ENCODE peak calls at places on chromosomes 13 and 19, in four cellular contexts. L is IMR-90, K is H9, U is H1. G is an unnamed sample.

GRCh38 chr19:5293607-5294089 is 47.0 kb downstream of the PTPRS start:
- DNase-seq in K (peak), L (peak), U (peak), G (peak)

GRCh38 chr19:18202759-18203407 is 959 bp downstream of the RAB3A start:
- DNase-seq in K (peak), L (no peak), U (peak), G (no peak)

GRCh38 chr13:35225582-35225981 is 250.9 kb downstream of the MAB21L1 start:
- DNase-seq in U (no peak), K (no peak), L (no peak), G (peak)

GRCh38 chr19:38070573-38070972 is 153.4 kb downstream of the DPF1 start:
- DNase-seq in U (no peak), L (peak), K (no peak), G (no peak)

GRCh38 chr19:52226652-52227051 is 36.8 kb downstream of the PPP2R1A start:
- DNase-seq in K (no peak), U (no peak), L (no peak), G (no peak)

GRCh38 chr19:17505218-17505617 is 6.2 kb upstream of the PGLS start:
- DNase-seq in K (no peak), L (no peak), U (no peak), G (no peak)

GRCh38 chr13:33976965-33977364 is 159.0 kb downstream of the RFC3 start:
- DNase-seq in L (no peak), K (no peak), U (no peak), G (no peak)

GRCh38 chr13:28658539-28658795 is 463 bp upstream of the POMP start:
- DNase-seq in U (no peak), K (no peak), L (no peak), G (peak)

GRCh38 chr19:39802958-39803357 is 24.3 kb downstream of the LEUTX start:
- DNase-seq in U (no peak), L (no peak), K (no peak), G (peak)

GRCh38 chr19:38543807-38544568 is 73.8 kb downstream of the MAP4K1 start:
- DNase-seq in U (no peak), L (peak), K (peak), G (peak)

GRCh38 chr13:106533101-106533939 is 2.1 kb downstream of the EFNB2 start:
- DNase-seq in U (peak), K (peak), L (peak), G (peak)

GRCh38 chr19:23974941-23975340 is 60.3 kb downstream of the ZNF726 start:
- DNase-seq in U (no peak), K (no peak), L (no peak), G (no peak)

GRCh38 chr13:43698743-43699142 is 88.0 kb downstream of the ENOX1 start:
- DNase-seq in U (no peak), L (peak), K (no peak), G (no peak)

GRCh38 chr13:110382229-110382628 is 75.1 kb downstream of the COL4A2 start:
- DNase-seq in L (peak), U (no peak), K (no peak), G (no peak)

GRCh38 chr13:85260896-85261295 is 538.3 kb downstream of the SLITRK6 start:
- DNase-seq in L (no peak), U (no peak), K (no peak), G (peak)

GRCh38 chr13:20609145-20609544 is 42.2 kb downstream of the IFT88 start:
- DNase-seq in K (no peak), L (peak), U (no peak), G (no peak)

GRCh38 chr19:30222428-30222873 is 149.7 kb upstream of the ZNF536 start:
- DNase-seq in K (peak), U (peak), L (no peak), G (peak)

GRCh38 chr19:48608798-48609263 is 2.3 kb downstream of the SPACA4 start:
- DNase-seq in K (peak), L (no peak), U (peak), G (peak)

GRCh38 chr19:45186509-45187334 is 8.1 kb downstream of the BLOC1S3 start:
- DNase-seq in L (peak), U (no peak), K (no peak), G (no peak)

GRCh38 chr19:48646192-48646911 is 365 bp upstream of the CA11 start:
- DNase-seq in U (peak), K (peak), L (peak), G (peak)

GRCh38 chr19:22831211-22831610 is 880 bp upstream of the ZNF723 start:
- DNase-seq in K (no peak), L (no peak), U (no peak), G (no peak)

GRCh38 chr13:30404207-30404606 is 18.1 kb upstream of the UBE2L5 start:
- DNase-seq in U (no peak), K (no peak), L (no peak), G (no peak)

GRCh38 chr13:48221301-48222190 is 11.5 kb upstream of the ITM2B start:
- DNase-seq in K (no peak), L (no peak), U (no peak), G (no peak)

GRCh38 chr13:26784704-26785639 is 24.4 kb upstream of the GPR12 start:
- DNase-seq in L (no peak), U (peak), K (peak), G (peak)

GRCh38 chr13:42364613-42365000 is 92.7 kb downstream of the AKAP11 start:
- DNase-seq in K (no peak), L (no peak), U (no peak), G (peak)

GRCh38 chr13:42816538-42816937 is 35.2 kb downstream of the FAM216B start:
- DNase-seq in U (no peak), K (no peak), L (no peak), G (no peak)

GRCh38 chr19:39540333-39540673 is 342 bp upstream of the EID2 start:
- DNase-seq in L (no peak), U (no peak), K (no peak), G (no peak)

GRCh38 chr19:18650468-18651001 is 13.7 kb downstream of the KLHL26 start:
- DNase-seq in U (no peak), K (no peak), L (peak), G (no peak)

GRCh38 chr19:3509566-3509989 is 3.5 kb downstream of the FZR1 start:
- DNase-seq in L (peak), K (no peak), U (no peak), G (no peak)

GRCh38 chr13:86426437-86426836 is 627.2 kb upstream of the SLITRK6 start:
- DNase-seq in U (no peak), K (no peak), L (no peak), G (no peak)

GRCh38 chr13:104984296-104984818 is 1551.1 kb downstream of the EFNB2 start:
- DNase-seq in L (peak), K (no peak), U (no peak), G (no peak)

GRCh38 chr19:55070755-55071502 is 4.7 kb upstream of the EPS8L1 start:
- DNase-seq in U (no peak), L (peak), K (no peak), G (no peak)

GRCh38 chr19:44603201-44603945 is 10.0 kb upstream of the IGSF23 start:
- DNase-seq in K (no peak), U (no peak), L (peak), G (no peak)

GRCh38 chr13:78137404-78138142 is 218.9 kb upstream of the EDNRB start:
- DNase-seq in U (peak), L (peak), K (peak), G (peak)

GRCh38 chr19:52664461-52664860 is 26.3 kb upstream of the ZNF83 start:
- DNase-seq in K (peak), L (no peak), U (no peak), G (no peak)

GRCh38 chr19:30006206-30006605 is 64.2 kb downstream of the URI1 start:
- DNase-seq in L (no peak), U (no peak), K (no peak), G (no peak)

GRCh38 chr19:15779756-15780476 is 7.5 kb upstream of the OR10H5 start:
- DNase-seq in U (no peak), K (no peak), L (no peak), G (no peak)

GRCh38 chr19:48591021-48591420 is 15.5 kb upstream of the SPACA4 start:
- DNase-seq in U (no peak), K (no peak), L (no peak), G (peak)

GRCh38 chr13:19055611-19056010 is 126.0 kb downstream of the TUBA3C start:
- DNase-seq in L (no peak), U (no peak), K (no peak), G (no peak)
- H3K56ac ChIP-seq in L (no peak), U (no peak), K (no peak), G (no peak)

GRCh38 chr13:23344923-23345322 is 88.6 kb downstream of the SACS start:
- DNase-seq in U (no peak), K (no peak), L (no peak), G (no peak)

GRCh38 chr13:23339225-23339624 is 94.3 kb downstream of the SACS start:
- DNase-seq in K (no peak), U (no peak), L (no peak), G (no peak)
- H2AK5ac ChIP-seq in K (no peak), U (no peak), L (no peak), G (no peak)

GRCh38 chr13:73190477-73190876 is 131.7 kb downstream of the KLF5 start:
- DNase-seq in U (no peak), L (no peak), K (no peak), G (no peak)
- H3K56ac ChIP-seq in U (no peak), L (no peak), K (no peak), G (no peak)

GRCh38 chr19:554817-555216 is 11.0 kb downstream of the GZMM start:
- DNase-seq in K (no peak), U (no peak), L (no peak), G (no peak)

GRCh38 chr19:558770-559439 is 13.5 kb upstream of the BSG start:
- DNase-seq in U (no peak), K (no peak), L (peak), G (peak)

GRCh38 chr19:555474-555808 is 11.6 kb downstream of the GZMM start:
- DNase-seq in U (no peak), K (no peak), L (no peak), G (no peak)

DNA sequence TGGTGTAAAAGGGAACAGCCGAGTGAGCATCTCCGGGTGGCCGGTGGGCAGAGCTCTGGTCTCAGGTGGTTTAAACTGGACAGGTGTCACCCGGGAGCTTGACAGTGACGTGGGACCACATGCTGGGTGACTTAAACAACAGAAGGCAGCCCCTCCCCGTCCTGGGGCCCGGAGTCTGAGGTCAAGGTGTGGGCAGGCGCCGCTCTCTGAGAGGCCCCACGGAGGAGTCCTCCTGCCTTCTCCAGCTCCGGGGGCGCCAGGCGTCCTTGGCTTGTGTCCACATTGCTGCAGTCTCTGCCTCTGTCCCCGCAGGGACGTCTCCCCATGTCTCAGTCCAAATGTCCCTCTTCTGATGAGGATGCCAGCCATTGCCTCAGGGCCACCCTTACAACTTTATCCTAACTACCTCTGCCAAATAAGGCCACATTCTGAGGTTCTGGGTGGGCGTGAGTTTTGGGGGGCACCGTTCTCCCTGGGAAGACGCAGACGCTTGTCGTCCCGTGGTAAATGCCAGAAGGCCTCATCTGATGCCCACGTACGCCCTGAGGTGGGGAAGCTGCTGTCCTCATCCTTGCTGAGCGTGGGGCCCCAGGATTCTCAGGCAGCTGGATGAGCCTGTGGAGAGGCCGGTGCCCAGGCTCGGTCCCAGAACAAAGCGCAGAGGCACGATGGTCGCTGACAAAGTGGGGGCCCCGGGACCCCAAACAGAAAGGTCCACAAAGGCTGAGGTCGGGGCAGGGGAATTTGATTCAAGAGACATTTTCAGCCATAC is 12.9 kb downstream of the GZMM start:
- DNase-seq in L (no peak), K (peak), U (no peak), G (no peak)
- H2AK5ac ChIP-seq in L (no peak), K (no peak), U (no peak), G (no peak)

GRCh38 chr19:2083174-2083854 is 12.8 kb downstream of the MOB3A start:
- DNase-seq in K (no peak), U (no peak), L (no peak), G (no peak)
- H3K56ac ChIP-seq in K (no peak), U (no peak), L (no peak), G (no peak)

GRCh38 chr13:98174321-98174720 is 2.7 kb downstream of the RNF113B start:
- DNase-seq in L (no peak), K (no peak), U (no peak), G (no peak)

GRCh38 chr13:98169331-98169730 is 7.7 kb downstream of the RNF113B start:
- DNase-seq in L (no peak), K (no peak), U (no peak), G (no peak)

GRCh38 chr13:98173431-98173921 is 3.6 kb downstream of the RNF113B start:
- DNase-seq in K (no peak), L (peak), U (no peak), G (peak)

GRCh38 chr13:98172570-98173405 is 4.3 kb downstream of the RNF113B start:
- DNase-seq in L (peak), U (no peak), K (no peak), G (no peak)

DNA sequence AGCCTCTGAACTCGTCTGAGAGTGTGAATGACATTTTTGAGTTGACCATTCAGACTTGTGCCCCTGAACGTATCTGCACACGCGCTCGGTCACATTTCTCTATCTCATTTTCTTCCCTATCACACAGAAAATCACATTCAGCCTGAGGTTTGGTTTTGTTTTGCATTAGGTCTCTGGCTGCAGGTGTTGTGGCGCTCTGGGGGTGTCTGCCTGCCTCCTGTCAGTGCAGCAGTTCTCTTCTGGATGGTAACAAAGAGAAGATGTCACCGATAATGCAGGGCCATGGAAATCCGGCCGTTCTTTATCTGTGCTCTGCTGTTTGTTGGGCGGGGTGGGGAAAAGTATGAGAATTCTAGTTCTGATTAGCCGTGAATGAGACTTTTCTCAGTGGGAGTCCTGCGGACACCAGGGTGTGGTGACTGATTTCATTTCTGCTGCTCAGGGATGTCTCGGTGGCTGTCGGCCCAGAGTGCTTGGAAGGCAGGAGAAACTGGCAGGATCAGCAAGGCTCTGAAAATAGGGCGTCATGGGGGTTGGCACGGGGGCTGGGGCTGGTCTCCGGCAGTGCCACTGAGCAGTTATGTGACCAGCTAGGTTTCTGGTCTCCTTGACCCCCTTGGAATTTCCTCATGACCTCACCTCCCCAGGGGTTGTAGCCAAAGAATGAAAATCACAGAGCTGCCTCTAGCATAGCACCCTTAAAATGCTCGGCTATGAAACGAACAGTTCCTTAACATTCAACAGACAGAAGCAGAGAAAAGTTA is 5.1 kb downstream of the RNF113B start:
- DNase-seq in K (no peak), U (no peak), L (peak), G (peak)
- H2AK5ac ChIP-seq in K (no peak), U (no peak), L (peak), G (no peak)

DNA sequence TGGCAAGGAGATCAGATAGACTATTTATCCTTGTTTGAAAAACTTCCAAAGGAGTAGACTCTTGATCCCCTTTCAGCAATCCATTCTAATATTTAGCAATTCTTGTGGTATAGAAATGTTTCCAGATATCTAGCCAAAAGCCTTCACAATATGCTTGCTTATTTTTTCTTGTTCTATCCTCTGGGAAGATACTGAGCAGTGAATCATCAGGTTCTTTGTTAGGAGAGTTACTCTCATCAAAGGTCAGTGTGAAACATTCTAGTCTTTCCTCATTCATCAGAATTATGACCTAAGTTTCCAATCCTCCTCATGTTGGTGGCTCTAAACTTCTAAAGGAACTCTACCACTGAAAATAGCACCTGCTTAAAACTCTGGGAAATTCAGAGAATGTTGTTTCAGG is 3.9 kb downstream of the GPC6 start:
- DNase-seq in L (peak), K (no peak), U (no peak), G (no peak)
- H3K56ac ChIP-seq in L (no peak), K (no peak), U (no peak), G (no peak)

GRCh38 chr19:34687348-34687747 is 9.9 kb downstream of the ZNF302 start:
- DNase-seq in U (no peak), K (no peak), L (no peak), G (no peak)

GRCh38 chr19:34690372-34690771 is 12.9 kb downstream of the ZNF302 start:
- DNase-seq in L (no peak), K (no peak), U (no peak), G (no peak)

GRCh38 chr19:34688592-34688991 is 11.1 kb downstream of the ZNF302 start:
- DNase-seq in U (no peak), L (no peak), K (no peak), G (no peak)

GRCh38 chr19:34692541-34692940 is 15.1 kb downstream of the ZNF302 start:
- DNase-seq in L (no peak), K (no peak), U (no peak), G (no peak)
- H2AK5ac ChIP-seq in L (no peak), K (no peak), U (no peak), G (no peak)

DNA sequence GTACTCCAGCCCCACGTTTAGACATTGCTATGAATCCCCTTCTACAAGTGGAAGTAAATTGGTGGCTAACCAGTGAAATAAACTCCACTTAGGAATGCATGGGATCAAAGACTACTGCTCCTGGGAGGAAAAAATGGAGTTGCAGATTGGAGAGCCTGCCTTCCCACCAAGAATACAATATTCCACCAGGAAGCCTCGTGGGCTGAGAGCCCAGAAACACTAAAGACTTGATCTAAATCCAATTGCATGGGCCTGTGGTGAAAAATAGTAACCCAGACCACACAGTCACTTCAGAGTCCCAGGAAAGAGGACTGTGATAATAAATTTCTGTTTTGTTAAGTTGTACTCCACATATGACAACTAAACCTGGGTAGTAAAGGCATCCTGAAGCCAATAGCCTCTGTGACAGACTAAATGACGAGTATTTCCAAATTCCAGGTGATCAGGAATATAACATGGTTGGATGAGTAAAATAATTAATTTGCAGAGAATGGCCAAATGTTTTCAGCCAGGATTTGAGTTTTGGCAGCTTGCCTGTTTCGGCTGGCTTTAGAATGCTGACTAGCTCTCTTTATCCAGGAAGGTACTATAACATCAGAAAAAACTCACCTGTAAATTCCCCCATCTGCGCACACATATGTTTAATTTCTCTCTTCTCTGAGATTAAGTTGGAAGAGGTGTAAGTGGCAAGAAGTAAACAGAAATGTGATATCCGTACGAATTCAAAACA is 480.3 kb downstream of the LIG4 start:
- DNase-seq in U (no peak), L (no peak), K (no peak), G (no peak)
- H3K56ac ChIP-seq in U (no peak), L (no peak), K (no peak), G (no peak)